ENCODE peak calls at places on chromosome 20, in seven cellular contexts. One of them, this sample, is unnamed.

GRCh38 chr20:32448306-32449056 is 90.3 kb downstream of the ASXL1 start:
- DNase-seq in NCI-H2081: no peak
- DNase-seq in A549: no peak
- DNase-seq in choroid plexus epithelial cell: no peak
- DNase-seq in germinal center: no peak
- DNase-seq in T-cell: no peak
- DNase-seq in effector memory CD4-positive, alpha-beta T cell: no peak
- DNase-seq in this sample: no peak

GRCh38 chr20:62571667-62572344 is 70.5 kb upstream of the SLCO4A1 start:
- DNase-seq in NCI-H2081: peak
- DNase-seq in A549: peak
- DNase-seq in choroid plexus epithelial cell: no peak
- DNase-seq in germinal center: peak
- DNase-seq in T-cell: no peak
- DNase-seq in effector memory CD4-positive, alpha-beta T cell: no peak
- DNase-seq in this sample: no peak

GRCh38 chr20:62307226-62308101 is 4.7 kb downstream of the ADRM1 start:
- DNase-seq in NCI-H2081: no peak
- DNase-seq in A549: peak
- DNase-seq in choroid plexus epithelial cell: no peak
- DNase-seq in germinal center: no peak
- DNase-seq in T-cell: no peak
- DNase-seq in effector memory CD4-positive, alpha-beta T cell: no peak
- DNase-seq in this sample: peak

GRCh38 chr20:58510921-58511320 is 4.3 kb downstream of the APCDD1L start:
- DNase-seq in NCI-H2081: no peak
- DNase-seq in A549: no peak
- DNase-seq in choroid plexus epithelial cell: no peak
- DNase-seq in germinal center: no peak
- DNase-seq in T-cell: no peak
- DNase-seq in effector memory CD4-positive, alpha-beta T cell: no peak
- DNase-seq in this sample: no peak

GRCh38 chr20:2299301-2299700 is 3.5 kb downstream of the TGM3 start:
- DNase-seq in NCI-H2081: no peak
- DNase-seq in A549: peak
- DNase-seq in choroid plexus epithelial cell: no peak
- DNase-seq in germinal center: no peak
- DNase-seq in T-cell: no peak
- DNase-seq in effector memory CD4-positive, alpha-beta T cell: no peak
- DNase-seq in this sample: no peak

GRCh38 chr20:36526521-36527011 is 14.8 kb upstream of the MYL9 start:
- DNase-seq in NCI-H2081: no peak
- DNase-seq in A549: no peak
- DNase-seq in choroid plexus epithelial cell: no peak
- DNase-seq in germinal center: no peak
- DNase-seq in T-cell: no peak
- DNase-seq in effector memory CD4-positive, alpha-beta T cell: no peak
- DNase-seq in this sample: no peak

GRCh38 chr20:51660741-51661608 is 107.2 kb downstream of the ATP9A start:
- DNase-seq in NCI-H2081: no peak
- DNase-seq in A549: peak
- DNase-seq in choroid plexus epithelial cell: peak
- DNase-seq in germinal center: no peak
- DNase-seq in T-cell: no peak
- DNase-seq in effector memory CD4-positive, alpha-beta T cell: no peak
- DNase-seq in this sample: peak

GRCh38 chr20:13865825-13866351 is 81.1 kb downstream of the NDUFAF5 start:
- DNase-seq in NCI-H2081: peak
- DNase-seq in A549: no peak
- DNase-seq in choroid plexus epithelial cell: no peak
- DNase-seq in germinal center: no peak
- DNase-seq in T-cell: no peak
- DNase-seq in effector memory CD4-positive, alpha-beta T cell: no peak
- DNase-seq in this sample: peak

GRCh38 chr20:48186447-48186846 is 401.2 kb upstream of the SULF2 start:
- DNase-seq in NCI-H2081: no peak
- DNase-seq in A549: no peak
- DNase-seq in choroid plexus epithelial cell: peak
- DNase-seq in germinal center: no peak
- DNase-seq in T-cell: no peak
- DNase-seq in effector memory CD4-positive, alpha-beta T cell: no peak
- DNase-seq in this sample: peak

GRCh38 chr20:32037929-32038328 is 14.1 kb upstream of the HCK start:
- DNase-seq in NCI-H2081: no peak
- DNase-seq in A549: peak
- DNase-seq in choroid plexus epithelial cell: peak
- DNase-seq in germinal center: no peak
- DNase-seq in T-cell: no peak
- DNase-seq in effector memory CD4-positive, alpha-beta T cell: no peak
- DNase-seq in this sample: peak

GRCh38 chr20:25014816-25015215 is 22.3 kb upstream of the APMAP start:
- DNase-seq in NCI-H2081: no peak
- DNase-seq in A549: no peak
- DNase-seq in choroid plexus epithelial cell: no peak
- DNase-seq in germinal center: no peak
- DNase-seq in T-cell: no peak
- DNase-seq in effector memory CD4-positive, alpha-beta T cell: no peak
- DNase-seq in this sample: no peak

GRCh38 chr20:36573103-36573797 is at the start of gene TGIF2:
- DNase-seq in NCI-H2081: peak
- DNase-seq in A549: peak
- DNase-seq in choroid plexus epithelial cell: peak
- DNase-seq in germinal center: peak
- DNase-seq in T-cell: peak
- DNase-seq in effector memory CD4-positive, alpha-beta T cell: peak
- DNase-seq in this sample: peak

GRCh38 chr20:20174089-20174835 is 121.9 kb downstream of the CFAP61 start:
- DNase-seq in NCI-H2081: no peak
- DNase-seq in A549: no peak
- DNase-seq in choroid plexus epithelial cell: no peak
- DNase-seq in germinal center: no peak
- DNase-seq in T-cell: no peak
- DNase-seq in effector memory CD4-positive, alpha-beta T cell: no peak
- DNase-seq in this sample: no peak

GRCh38 chr20:6622041-6622440 is 145.4 kb upstream of the BMP2 start:
- DNase-seq in NCI-H2081: no peak
- DNase-seq in A549: no peak
- DNase-seq in choroid plexus epithelial cell: no peak
- DNase-seq in germinal center: no peak
- DNase-seq in T-cell: no peak
- DNase-seq in effector memory CD4-positive, alpha-beta T cell: no peak
- DNase-seq in this sample: peak

GRCh38 chr20:9054176-9054575 is 14.7 kb upstream of the PLCB4 start:
- DNase-seq in NCI-H2081: no peak
- DNase-seq in A549: no peak
- DNase-seq in choroid plexus epithelial cell: no peak
- DNase-seq in germinal center: no peak
- DNase-seq in T-cell: no peak
- DNase-seq in effector memory CD4-positive, alpha-beta T cell: no peak
- DNase-seq in this sample: no peak

GRCh38 chr20:49697071-49697470 is 16.6 kb downstream of the B4GALT5 start:
- DNase-seq in NCI-H2081: peak
- DNase-seq in A549: no peak
- DNase-seq in choroid plexus epithelial cell: no peak
- DNase-seq in germinal center: no peak
- DNase-seq in T-cell: no peak
- DNase-seq in effector memory CD4-positive, alpha-beta T cell: no peak
- DNase-seq in this sample: no peak

GRCh38 chr20:54995553-54995952 is 520.2 kb downstream of the DOK5 start:
- DNase-seq in NCI-H2081: no peak
- DNase-seq in A549: peak
- DNase-seq in choroid plexus epithelial cell: no peak
- DNase-seq in germinal center: no peak
- DNase-seq in T-cell: no peak
- DNase-seq in effector memory CD4-positive, alpha-beta T cell: no peak
- DNase-seq in this sample: peak

GRCh38 chr20:23540624-23541023 is 27.7 kb downstream of the CST9L start:
- DNase-seq in NCI-H2081: no peak
- DNase-seq in A549: no peak
- DNase-seq in choroid plexus epithelial cell: no peak
- DNase-seq in germinal center: no peak
- DNase-seq in T-cell: no peak
- DNase-seq in effector memory CD4-positive, alpha-beta T cell: no peak
- DNase-seq in this sample: no peak

GRCh38 chr20:35003211-35004031 is 47.8 kb downstream of the MYH7B start:
- DNase-seq in NCI-H2081: no peak
- DNase-seq in A549: no peak
- DNase-seq in choroid plexus epithelial cell: no peak
- DNase-seq in germinal center: no peak
- DNase-seq in T-cell: no peak
- DNase-seq in effector memory CD4-positive, alpha-beta T cell: no peak
- DNase-seq in this sample: no peak

GRCh38 chr20:61588356-61589054 is 336.4 kb downstream of the CDH4 start:
- DNase-seq in NCI-H2081: no peak
- DNase-seq in A549: peak
- DNase-seq in choroid plexus epithelial cell: peak
- DNase-seq in germinal center: no peak
- DNase-seq in T-cell: no peak
- DNase-seq in effector memory CD4-positive, alpha-beta T cell: no peak
- DNase-seq in this sample: peak

This sample was measured in astrocyte of the hippocampus.